ENCODE peak calls at places on chromosomes 6 and 20, in five cellular contexts. Q, E, U, A and H are unnamed samples. For H3K36me3, the result is how much of the 10 kb centered on the place peaks cover.

GRCh38 chr20:61966492-61967244 is 99.0 kb downstream of the TAF4 start:
- DNase-seq in Q (no peak), E (no peak), U (no peak), A (no peak), H (no peak)

GRCh38 chr20:23201658-23202057 is 115.5 kb upstream of the CD93 start:
- DNase-seq in Q (no peak), E (no peak), U (no peak), A (no peak), H (no peak)

GRCh38 chr6:20540683-20541082 is 6.4 kb downstream of the CDKAL1 start:
- DNase-seq in Q (no peak), E (no peak), U (peak), A (peak), H (peak)

GRCh38 chr20:3165473-3166337 is 6.0 kb upstream of the FASTKD5 start:
- DNase-seq in Q (no peak), E (peak), U (peak), A (peak), H (no peak)

GRCh38 chr6:73389854-73390253 is 4.8 kb upstream of the DDX43 start:
- DNase-seq in Q (no peak), E (no peak), U (no peak), A (no peak), H (no peak)

GRCh38 chr6:133891814-133892443 is 3.0 kb downstream of the TCF21 start:
- DNase-seq in Q (no peak), E (no peak), U (no peak), A (peak), H (no peak)

GRCh38 chr6:13689511-13690256 is 22.0 kb downstream of the RANBP9 start:
- DNase-seq in Q (no peak), E (no peak), U (no peak), A (peak), H (no peak)

GRCh38 chr20:49276201-49276894 is 1.5 kb downstream of the ZNFX1 start:
- DNase-seq in Q (peak), E (no peak), U (peak), A (peak), H (peak)

GRCh38 chr6:149060300-149060984 is 257.1 kb upstream of the TAB2 start:
- DNase-seq in Q (no peak), E (no peak), U (peak), A (no peak), H (peak)

GRCh38 chr6:107244742-107245470 is 129.6 kb upstream of the BEND3 start:
- DNase-seq in Q (no peak), E (no peak), U (no peak), A (no peak), H (no peak)

GRCh38 chr6:99614430-99615161 is 8.0 kb downstream of the PRDM13 start:
- DNase-seq in Q (no peak), E (peak), U (no peak), A (peak), H (no peak)

GRCh38 chr20:478949-479429 is 16.7 kb upstream of the TBC1D20 start:
- DNase-seq in Q (peak), E (peak), U (peak), A (peak), H (peak)

GRCh38 chr6:48074368-48074767 is 36.6 kb downstream of the PTCHD4 start:
- DNase-seq in Q (peak), E (no peak), U (peak), A (peak), H (no peak)

GRCh38 chr6:26183581-26184408 is 96.6 kb downstream of the HFE start:
- DNase-seq in Q (peak), E (peak), U (peak), A (peak), H (peak)

GRCh38 chr20:12058201-12058600 is 140.5 kb downstream of the BTBD3 start:
- DNase-seq in Q (peak), E (no peak), U (no peak), A (no peak), H (no peak)

GRCh38 chr6:43805695-43806040 is 35.7 kb downstream of the VEGFA start:
- DNase-seq in Q (no peak), E (no peak), U (no peak), A (no peak), H (no peak)

GRCh38 chr6:23308166-23308565 is 738.8 kb downstream of the HDGFL1 start:
- DNase-seq in Q (no peak), E (no peak), U (no peak), A (no peak), H (no peak)

GRCh38 chr6:19303381-19303780 is 533.8 kb upstream of the ID4 start:
- DNase-seq in Q (no peak), E (no peak), U (peak), A (peak), H (no peak)

GRCh38 chr6:112800439-112800838 is 453.3 kb downstream of the RFPL4B start:
- DNase-seq in Q (no peak), E (no peak), U (no peak), A (peak), H (no peak)

GRCh38 chr6:37516076-37516919 is 16.6 kb upstream of the CCDC167 start:
- DNase-seq in Q (no peak), E (peak), U (no peak), A (no peak), H (no peak)

GRCh38 chr6:5044866-5045265 is 40.3 kb upstream of the PPP1R3G start:
- DNase-seq in Q (no peak), E (no peak), U (no peak), A (no peak), H (no peak)

GRCh38 chr20:8509809-8510208 is 377.7 kb downstream of the PLCB1 start:
- DNase-seq in Q (no peak), E (no peak), U (no peak), A (no peak), H (no peak)

GRCh38 chr6:169953686-169954085 is 202.3 kb downstream of the ERMARD start:
- DNase-seq in Q (no peak), E (no peak), U (no peak), A (no peak), H (no peak)

GRCh38 chr20:40009542-40009941 is 679.5 kb downstream of the MAFB start:
- DNase-seq in Q (peak), E (no peak), U (peak), A (peak), H (peak)

GRCh38 chr6:135170849-135171248 is 10.3 kb upstream of the MYB start:
- DNase-seq in Q (peak), E (no peak), U (no peak), A (peak), H (no peak)

GRCh38 chr6:87724994-87725811 is 23.2 kb upstream of the AKIRIN2 start:
- DNase-seq in Q (no peak), E (no peak), U (no peak), A (no peak), H (no peak)

GRCh38 chr6:100217641-100218040 is 223.6 kb upstream of the MCHR2 start:
- DNase-seq in Q (no peak), E (no peak), U (no peak), A (peak), H (no peak)

GRCh38 chr6:166251196-166251595 is 57.0 kb downstream of the PRR18 start:
- DNase-seq in Q (no peak), E (no peak), U (no peak), A (no peak), H (no peak)

GRCh38 chr6:156662025-156662445 is 115.1 kb upstream of the ARID1B start:
- DNase-seq in Q (peak), E (peak), U (no peak), A (peak), H (peak)

GRCh38 chr6:100565439-100566104 is 100.9 kb upstream of the SIM1 start:
- DNase-seq in Q (no peak), E (no peak), U (no peak), A (no peak), H (no peak)

GRCh38 chr6:129114992-129115391 is 232.1 kb downstream of the LAMA2 start:
- DNase-seq in Q (peak), E (no peak), U (no peak), A (no peak), H (no peak)

GRCh38 chr20:16115891-16116577 is 457.2 kb downstream of the KIF16B start:
- DNase-seq in Q (peak), E (no peak), U (no peak), A (no peak), H (no peak)

GRCh38 chr6:26232950-26233607 is 131.9 kb upstream of the BTN3A2 start:
- DNase-seq in Q (no peak), E (no peak), U (peak), A (no peak), H (no peak)

GRCh38 chr6:47061631-47062300 is 19.6 kb upstream of the ADGRF1 start:
- DNase-seq in Q (no peak), E (no peak), U (no peak), A (peak), H (peak)

GRCh38 chr6:156102129-156102528 is 646.5 kb upstream of the NOX3 start:
- DNase-seq in Q (peak), E (peak), U (peak), A (peak), H (peak)

GRCh38 chr20:18913701-18914100 is 100.1 kb downstream of the SCP2D1 start:
- DNase-seq in Q (no peak), E (no peak), U (no peak), A (no peak), H (no peak)
- H3K36me3 ChIP-seq in Q (under half), E (under half), U (under half), A (under half), H (under half)

DNA sequence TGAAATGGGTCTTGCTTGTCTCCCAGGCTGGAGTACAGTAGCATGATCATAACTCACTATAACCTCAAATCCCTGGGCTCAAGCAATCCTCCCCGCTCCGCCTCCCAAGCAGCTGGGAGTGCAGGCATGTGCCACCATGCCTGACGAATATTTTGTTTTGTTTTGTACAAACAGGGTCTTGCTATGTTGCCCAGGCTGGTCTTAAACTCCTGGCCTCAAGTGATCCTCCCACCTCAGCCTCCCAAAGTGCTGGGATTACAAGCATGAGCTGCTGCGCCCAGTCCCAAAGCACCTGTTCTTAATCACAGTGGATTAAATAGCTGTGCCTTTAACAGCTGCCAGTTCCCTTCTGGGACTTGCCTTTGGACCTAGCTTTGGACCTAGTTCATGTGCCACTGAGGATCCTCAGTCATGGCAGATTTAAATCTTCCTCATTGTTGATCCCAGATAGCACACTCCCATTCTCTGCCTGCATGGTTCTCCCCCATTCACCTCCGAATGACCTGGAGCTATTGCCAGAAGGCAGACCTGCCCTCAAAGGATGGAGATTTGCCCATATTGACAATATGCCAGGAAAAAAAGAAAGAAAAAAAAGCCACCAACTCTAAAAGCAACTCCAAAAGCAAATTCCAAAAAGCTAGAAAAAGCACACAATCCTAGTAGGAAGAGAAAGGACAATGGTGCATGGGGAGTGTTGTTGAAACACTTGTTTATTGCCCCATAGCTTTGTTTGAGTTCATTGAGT is 10.6 kb downstream of the POFUT1 start:
- DNase-seq in Q (no peak), E (no peak), U (no peak), A (no peak), H (no peak)
- H3K36me3 ChIP-seq in Q (half or more), E (under half), U (under half), A (under half), H (half or more)

DNA sequence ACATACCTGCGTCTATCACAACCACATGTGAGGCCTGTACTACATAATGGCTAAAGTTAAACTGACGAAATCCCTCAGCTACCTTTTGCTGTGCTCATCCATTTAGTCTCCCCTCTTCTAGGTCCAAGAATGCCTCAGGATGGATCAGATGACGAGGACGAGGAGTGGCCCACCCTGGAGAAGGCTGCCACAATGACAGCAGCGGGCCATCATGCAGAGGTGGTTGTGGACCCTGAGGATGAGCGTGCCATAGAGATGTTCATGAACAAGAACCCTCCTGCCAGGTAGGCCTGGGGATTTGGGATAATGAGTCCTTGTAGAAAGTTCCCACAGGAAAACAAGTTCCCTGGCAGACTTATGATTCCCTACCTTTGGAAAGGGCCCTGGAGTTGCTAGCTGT is 6.0 kb downstream of the BYSL start:
- DNase-seq in Q (no peak), E (no peak), U (no peak), A (no peak), H (no peak)
- H3K36me3 ChIP-seq in Q (half or more), E (half or more), U (under half), A (under half), H (half or more)

GRCh38 chr20:63562461-63563185 is 8.7 kb downstream of the FNDC11 start:
- DNase-seq in Q (no peak), E (no peak), U (no peak), A (no peak), H (no peak)
- H3K36me3 ChIP-seq in Q (under half), E (under half), U (under half), A (under half), H (under half)

GRCh38 chr6:11218477-11218826 is 14.0 kb downstream of the NEDD9 start:
- DNase-seq in Q (no peak), E (no peak), U (no peak), A (no peak), H (no peak)
- H3K36me3 ChIP-seq in Q (half or more), E (under half), U (under half), A (under half), H (under half)

DNA sequence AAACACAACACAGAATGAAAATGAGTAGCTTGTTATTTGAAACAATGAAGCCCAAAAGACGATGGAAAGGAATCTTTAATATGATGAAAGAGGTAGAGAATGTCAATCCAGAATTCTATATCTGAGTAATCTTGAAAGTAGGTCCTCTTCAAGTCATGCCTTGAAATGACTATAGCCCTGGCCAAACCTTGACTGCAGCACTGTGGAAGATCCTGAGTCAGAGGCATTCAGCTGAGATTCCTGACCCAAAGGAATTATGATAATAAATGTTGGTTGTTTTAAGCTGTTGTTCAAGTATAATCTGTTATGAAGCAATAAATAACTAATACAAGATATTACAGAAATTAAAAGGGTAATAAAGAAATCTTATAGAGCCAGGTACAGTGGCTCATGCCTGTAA is 64.8 kb downstream of the IBTK start:
- DNase-seq in Q (peak), E (no peak), U (peak), A (peak), H (peak)
- H3K36me3 ChIP-seq in Q (half or more), E (under half), U (under half), A (half or more), H (under half)